ENCODE peak calls at places on chromosomes 12 and 14, in four cellular contexts. M is stimulated activated CD4-positive, alpha-beta T cell treated with anti-CD3 and anti-CD28 coated beads, Interleukin-4, amount 100 ng/mL, for 48 hours; N is CD8-positive, alpha-beta T cell; E is AG10803. C is an unnamed sample.

GRCh38 chr12:54622463-54623183 is 12.1 kb downstream of the LACRT start:
- DNase-seq in M (no peak), N (no peak), E (no peak), C (no peak)

GRCh38 chr14:66359500-66359899 is 126.7 kb upstream of the CCDC196 start:
- DNase-seq in M (no peak), N (no peak), E (peak; percentile 75), C (peak; percentile 70)

GRCh38 chr14:103031956-103032355 is 25.4 kb downstream of the CDC42BPB start:
- DNase-seq in M (no peak), N (no peak), E (peak; percentile 11), C (peak; percentile 47)

GRCh38 chr12:59650594-59651229 is 54.9 kb downstream of the SLC16A7 start:
- DNase-seq in M (no peak), N (no peak), E (no peak), C (peak; percentile 16)

GRCh38 chr14:51852541-51852940 is 7.9 kb upstream of the GNG2 start:
- DNase-seq in M (no peak), N (no peak), E (peak; percentile 63), C (no peak)

GRCh38 chr12:8014836-8015235 is 17.7 kb upstream of the FOXJ2 start:
- DNase-seq in M (no peak), N (no peak), E (no peak), C (no peak)

GRCh38 chr14:52429451-52429850 is 115.3 kb downstream of the PTGER2 start:
- DNase-seq in M (no peak), N (no peak), E (no peak), C (no peak)

GRCh38 chr12:100229876-100230275 is 29.3 kb downstream of the ACTR6 start:
- DNase-seq in M (no peak), N (no peak), E (no peak), C (no peak)

GRCh38 chr14:102540310-102541028 is 30.9 kb upstream of the ANKRD9 start:
- DNase-seq in M (no peak), N (no peak), E (no peak), C (no peak)

GRCh38 chr14:93115920-93116675 is at the start of gene ITPK1:
- DNase-seq in M (peak; percentile 41), N (peak; percentile 75), E (peak; percentile 58), C (peak; percentile 78)

GRCh38 chr14:104367811-104368750 is 211.5 kb upstream of the C14orf180 start:
- DNase-seq in M (no peak), N (no peak), E (no peak), C (no peak)

GRCh38 chr12:45182511-45182910 is 33.4 kb upstream of the ANO6 start:
- DNase-seq in M (no peak), N (no peak), E (no peak), C (no peak)

GRCh38 chr12:57276935-57277563 is 26.1 kb upstream of the STAC3 start:
- DNase-seq in M (peak; percentile 10), N (no peak), E (peak; percentile 25), C (peak; percentile 20)

GRCh38 chr12:103679771-103680170 is 92.7 kb downstream of the STAB2 start:
- DNase-seq in M (no peak), N (no peak), E (no peak), C (no peak)

GRCh38 chr14:53947452-53948180 is 9.0 kb downstream of the BMP4 start:
- DNase-seq in M (no peak), N (no peak), E (no peak), C (no peak)

GRCh38 chr12:41699658-41700057 is 445.0 kb downstream of the GXYLT1 start:
- DNase-seq in M (no peak), N (no peak), E (no peak), C (no peak)

GRCh38 chr14:52267501-52268190 is at the start of gene PTGDR:
- DNase-seq in M (peak; percentile 14), N (peak; percentile 70), E (no peak), C (no peak)

GRCh38 chr12:130300725-130301124 is 37.0 kb upstream of the PIWIL1 start:
- DNase-seq in M (no peak), N (no peak), E (no peak), C (no peak)

GRCh38 chr12:19654630-19655384 is 215.5 kb downstream of the AEBP2 start:
- DNase-seq in M (no peak), N (no peak), E (peak; percentile 37), C (no peak)

GRCh38 chr14:100839573-100840175 is 13.8 kb downstream of the MEG3 start:
- DNase-seq in M (no peak), N (no peak), E (no peak), C (no peak)

GRCh38 chr12:452667-453210 is 7.0 kb upstream of the B4GALNT3 start:
- DNase-seq in M (peak; percentile 88), N (peak; percentile 62), E (no peak), C (no peak)

GRCh38 chr14:102969060-102969791 is 46.8 kb downstream of the AMN start:
- DNase-seq in M (no peak), N (no peak), E (no peak), C (peak; percentile 61)

GRCh38 chr12:107622005-107622404 is 63.6 kb upstream of the PWP1 start:
- DNase-seq in M (no peak), N (no peak), E (peak; percentile 6), C (no peak)

GRCh38 chr12:68959457-68960161 is 26.6 kb upstream of the CPM start:
- DNase-seq in M (no peak), N (no peak), E (no peak), C (no peak)

GRCh38 chr14:95480887-95481226 is 35.6 kb downstream of the SYNE3 start:
- DNase-seq in M (no peak), N (no peak), E (no peak), C (no peak)

GRCh38 chr14:97851438-97851995 is 1054.3 kb downstream of the VRK1 start:
- DNase-seq in M (no peak), N (peak; percentile 23), E (no peak), C (no peak)

GRCh38 chr14:20789230-20789813 is 8.3 kb downstream of the RNASE6 start:
- DNase-seq in M (no peak), N (no peak), E (no peak), C (no peak)

GRCh38 chr12:120314220-120314619 is 12.1 kb downstream of the SIRT4 start:
- DNase-seq in M (no peak), N (no peak), E (no peak), C (no peak)

GRCh38 chr12:52245962-52246577 is 13.0 kb downstream of the KRT7 start:
- DNase-seq in M (no peak), N (no peak), E (no peak), C (no peak)

GRCh38 chr14:77120771-77121743 is 20.5 kb downstream of the ZDHHC22 start:
- DNase-seq in M (no peak), N (peak; percentile 70), E (no peak), C (peak; percentile 68)

GRCh38 chr14:91138511-91139359 is 24.9 kb downstream of the DGLUCY start:
- DNase-seq in M (peak; percentile 48), N (peak; percentile 57), E (peak; percentile 24), C (no peak)

GRCh38 chr12:78795934-78796445 is 68.6 kb upstream of the SYT1 start:
- DNase-seq in M (no peak), N (no peak), E (no peak), C (no peak)

GRCh38 chr14:20775043-20775442 is 6.0 kb upstream of the RNASE6 start:
- DNase-seq in M (no peak), N (no peak), E (no peak), C (no peak)

C was measured in cerebellum.